ENCODE peak calls at places on chromosomes 12 and 14, in eight cellular contexts. C, Z, X, B, Y, V, S and W are unnamed samples. For H3K4me1 and H3K27me3, the result is how much of the 10 kb centered on the place peaks cover.

GRCh38 chr12:119068129-119068856 is 87.0 kb downstream of the SRRM4 start:
- DNase-seq in C (no peak), Z (no peak), X (no peak), B (no peak), Y (no peak), V (no peak), S (no peak), W (no peak)

GRCh38 chr14:55347040-55347439 is 64.6 kb downstream of the ATG14 start:
- DNase-seq in C (no peak), Z (no peak), X (no peak), B (no peak), Y (no peak), V (no peak), S (no peak), W (no peak)

GRCh38 chr14:85604021-85604420 is 74.1 kb downstream of the FLRT2 start:
- DNase-seq in C (no peak), Z (no peak), X (no peak), B (no peak), Y (no peak), V (no peak), S (no peak), W (no peak)

GRCh38 chr14:75156901-75157300 is 19.5 kb downstream of the TMED10 start:
- DNase-seq in C (no peak), Z (no peak), X (peak), B (no peak), Y (no peak), V (peak), S (peak), W (no peak)

GRCh38 chr12:67873355-67873754 is 115.9 kb upstream of the IFNG-AS1 start:
- DNase-seq in C (no peak), Z (no peak), X (no peak), B (no peak), Y (no peak), V (no peak), S (no peak), W (no peak)

GRCh38 chr14:70642313-70643235 is 858 bp downstream of the TTC9 start:
- DNase-seq in C (no peak), Z (peak), X (no peak), B (no peak), Y (peak), V (no peak), S (peak), W (no peak)

GRCh38 chr14:55097894-55098560 is 31.0 kb upstream of the LGALS3 start:
- DNase-seq in C (no peak), Z (no peak), X (peak), B (no peak), Y (peak), V (no peak), S (peak), W (peak)

GRCh38 chr12:119154435-119154818 is 24.3 kb upstream of the HSPB8 start:
- DNase-seq in C (peak), Z (peak), X (peak), B (peak), Y (peak), V (no peak), S (peak), W (no peak)

GRCh38 chr14:88069677-88070076 is 64.7 kb downstream of the GPR65 start:
- DNase-seq in C (no peak), Z (no peak), X (no peak), B (no peak), Y (no peak), V (no peak), S (no peak), W (no peak)

GRCh38 chr12:39586811-39587210 is 32.8 kb downstream of the ABCD2 start:
- DNase-seq in C (no peak), Z (no peak), X (no peak), B (no peak), Y (peak), V (no peak), S (no peak), W (peak)
- H3K4me2 ChIP-seq in C (no peak), Z (no peak), X (no peak), B (no peak), Y (no peak), V (no peak), S (no peak), W (no peak)

GRCh38 chr12:116136340-116136739 is 141.2 kb downstream of the MED13L start:
- DNase-seq in C (no peak), Z (no peak), X (peak), B (peak), Y (peak), V (peak), S (no peak), W (peak)
- H3K4me1 ChIP-seq in C (under half), Z (under half), X (under half), B (under half), Y (half or more), V (under half), S (under half), W (under half)

GRCh38 chr12:128268348-128268725 is 1.4 kb downstream of the TMEM132C start:
- DNase-seq in C (peak), Z (peak), X (no peak), B (no peak), Y (no peak), V (no peak), S (no peak), W (no peak)
- H3K27me3 ChIP-seq in C (under half), Z (half or more), X (half or more), B (half or more), Y (under half), V (under half), S (half or more), W (under half)

DNA sequence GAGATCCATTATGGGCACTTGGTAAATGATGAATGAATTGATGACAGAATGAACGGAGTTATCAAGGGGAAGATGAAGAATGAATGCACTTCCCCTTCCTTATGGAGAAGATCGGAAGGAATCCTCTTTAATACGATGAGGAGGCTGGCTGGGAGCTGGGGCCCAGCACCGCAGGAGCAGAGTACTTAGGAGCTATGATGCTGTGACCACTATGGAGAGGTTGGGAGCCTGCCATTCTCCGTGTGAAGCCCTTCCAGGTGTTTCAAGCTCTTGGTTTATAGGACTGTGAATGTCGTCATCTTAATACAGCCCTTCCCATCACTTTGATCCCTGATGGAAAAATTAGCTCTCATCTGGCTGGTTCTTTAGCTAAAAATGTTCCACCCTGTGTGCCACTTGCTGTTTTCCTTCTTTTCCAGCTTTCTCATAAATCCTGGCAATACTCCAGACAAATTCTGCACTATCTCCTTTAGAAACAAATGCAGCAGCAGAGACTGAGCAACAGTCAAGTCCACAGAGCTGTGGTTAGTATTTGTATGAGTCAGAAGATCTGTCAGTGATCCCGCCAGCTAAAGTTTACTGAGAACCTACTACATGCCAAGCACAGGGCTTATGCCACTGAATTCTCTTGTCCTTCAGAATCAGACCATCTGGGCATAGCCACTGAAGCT is 263.1 kb upstream of the CRY1 start:
- DNase-seq in C (no peak), Z (no peak), X (peak), B (peak), Y (peak), V (peak), S (no peak), W (peak)
- H3K4me2 ChIP-seq in C (no peak), Z (no peak), X (peak), B (no peak), Y (no peak), V (peak), S (no peak), W (peak)

GRCh38 chr14:37711499-37712475 is 116.4 kb downstream of the TTC6 start:
- DNase-seq in C (no peak), Z (no peak), X (peak), B (no peak), Y (no peak), V (no peak), S (no peak), W (no peak)

GRCh38 chr14:37708481-37708880 is 113.1 kb downstream of the TTC6 start:
- DNase-seq in C (no peak), Z (no peak), X (no peak), B (peak), Y (peak), V (peak), S (no peak), W (no peak)

GRCh38 chr14:37712976-37713431 is 117.6 kb downstream of the TTC6 start:
- DNase-seq in C (no peak), Z (no peak), X (no peak), B (no peak), Y (no peak), V (no peak), S (no peak), W (no peak)

GRCh38 chr14:37709419-37710195 is 114.2 kb downstream of the TTC6 start:
- DNase-seq in C (no peak), Z (peak), X (peak), B (peak), Y (peak), V (peak), S (no peak), W (peak)

GRCh38 chr14:37707716-37708115 is 112.3 kb downstream of the TTC6 start:
- DNase-seq in C (no peak), Z (no peak), X (peak), B (peak), Y (no peak), V (no peak), S (no peak), W (peak)
- H3K4me1 ChIP-seq in C (under half), Z (under half), X (under half), B (under half), Y (under half), V (under half), S (under half), W (under half)

GRCh38 chr14:101476931-101477553 is 84.3 kb upstream of the DIO3 start:
- DNase-seq in C (peak), Z (peak), X (peak), B (no peak), Y (no peak), V (no peak), S (no peak), W (no peak)
- H3K27me3 ChIP-seq in C (under half), Z (under half), X (under half), B (under half), Y (under half), V (under half), S (under half), W (under half)

GRCh38 chr14:94483071-94483451 is 7.1 kb upstream of the SERPINA9 start:
- DNase-seq in C (no peak), Z (no peak), X (no peak), B (no peak), Y (no peak), V (no peak), S (no peak), W (no peak)
- H3K4me2 ChIP-seq in C (no peak), Z (no peak), X (no peak), B (no peak), Y (no peak), V (no peak), S (no peak), W (no peak)

GRCh38 chr14:68247867-68248266 is 428.3 kb downstream of the RAD51B start:
- DNase-seq in C (no peak), Z (no peak), X (no peak), B (peak), Y (peak), V (no peak), S (no peak), W (no peak)
- H3K4me1 ChIP-seq in C (under half), Z (half or more), X (half or more), B (under half), Y (under half), V (under half), S (under half), W (under half)